ENCODE peak calls at places on chromosomes 2 and 18, in nine cellular contexts. W is cardiac fibroblast, M is GM06990, P is GM13976, G is activated B cell treated with CpG ODN at 0.5 μM for 24 hours, F is sigmoid colon, C is heart left ventricle, X is AG09309, B is ovary. J is an unnamed sample.

GRCh38 chr2:234483568-234484251 is 13.2 kb downstream of the ARL4C start:
- DNase-seq in W (no peak), M (peak), P (peak), G (peak), F (peak), C (no peak), X (no peak), B (no peak), J (peak)

GRCh38 chr18:51751901-51752300 is 554.4 kb upstream of the MEX3C start:
- DNase-seq in W (no peak), M (no peak), P (no peak), G (no peak), F (no peak), C (no peak), X (no peak), B (no peak), J (no peak)

GRCh38 chr2:122652670-122653069 is 897.2 kb downstream of the TSN start:
- DNase-seq in W (peak), M (no peak), P (no peak), G (no peak), F (no peak), C (no peak), X (no peak), B (no peak), J (no peak)

GRCh38 chr2:1192121-1192520 is 221.1 kb upstream of the TPO start:
- DNase-seq in W (no peak), M (no peak), P (no peak), G (no peak), F (no peak), C (no peak), X (no peak), B (no peak), J (no peak)

GRCh38 chr2:75523313-75524275 is 37.1 kb downstream of the EVA1A start:
- DNase-seq in W (peak), M (peak), P (peak), G (no peak), F (no peak), C (no peak), X (no peak), B (no peak), J (no peak)

GRCh38 chr2:171957061-171957460 is 34.8 kb downstream of the HAT1 start:
- DNase-seq in W (no peak), M (no peak), P (no peak), G (no peak), F (no peak), C (no peak), X (peak), B (no peak), J (no peak)

GRCh38 chr2:120959426-120959825 is 223.8 kb downstream of the GLI2 start:
- DNase-seq in W (no peak), M (no peak), P (no peak), G (no peak), F (peak), C (peak), X (no peak), B (peak), J (no peak)

GRCh38 chr2:152716805-152717241 is 438 bp downstream of the PRPF40A start:
- DNase-seq in W (peak), M (no peak), P (no peak), G (no peak), F (no peak), C (peak), X (no peak), B (peak), J (no peak)

GRCh38 chr18:65606551-65607130 is 144.2 kb upstream of the CDH7 start:
- DNase-seq in W (no peak), M (no peak), P (no peak), G (no peak), F (no peak), C (no peak), X (no peak), B (no peak), J (no peak)

GRCh38 chr18:22427797-22428549 is 10.3 kb upstream of the CTAGE1 start:
- DNase-seq in W (no peak), M (no peak), P (no peak), G (no peak), F (no peak), C (no peak), X (no peak), B (no peak), J (no peak)

GRCh38 chr2:231000211-231000904 is 4.4 kb downstream of the SPATA3 start:
- DNase-seq in W (no peak), M (no peak), P (no peak), G (no peak), F (peak), C (no peak), X (no peak), B (no peak), J (no peak)

GRCh38 chr2:183541766-183542165 is 417.5 kb downstream of the NUP35 start:
- DNase-seq in W (peak), M (no peak), P (no peak), G (no peak), F (no peak), C (no peak), X (no peak), B (no peak), J (no peak)

GRCh38 chr2:121532894-121533293 is 2.2 kb downstream of the RNU4ATAC start:
- DNase-seq in W (no peak), M (no peak), P (no peak), G (no peak), F (no peak), C (no peak), X (no peak), B (no peak), J (no peak)

GRCh38 chr2:1910562-1911256 is 166.4 kb upstream of the PXDN start:
- DNase-seq in W (peak), M (no peak), P (no peak), G (no peak), F (no peak), C (no peak), X (no peak), B (no peak), J (no peak)

GRCh38 chr2:43519711-43520221 is 76.1 kb downstream of the THADA start:
- DNase-seq in W (peak), M (no peak), P (no peak), G (no peak), F (no peak), C (no peak), X (peak), B (no peak), J (no peak)

GRCh38 chr2:67503066-67503795 is 106.1 kb downstream of the ETAA1 start:
- DNase-seq in W (peak), M (no peak), P (no peak), G (no peak), F (no peak), C (no peak), X (peak), B (peak), J (no peak)

GRCh38 chr2:1599301-1600085 is 144.8 kb downstream of the PXDN start:
- DNase-seq in W (no peak), M (no peak), P (no peak), G (no peak), F (no peak), C (no peak), X (no peak), B (no peak), J (peak)

GRCh38 chr2:111624401-111625156 is 259.4 kb downstream of the ANAPC1 start:
- DNase-seq in W (peak), M (no peak), P (no peak), G (no peak), F (no peak), C (no peak), X (peak), B (no peak), J (no peak)

GRCh38 chr18:74457743-74458465 is 796 bp upstream of the DIPK1C start:
- DNase-seq in W (no peak), M (no peak), P (no peak), G (no peak), F (no peak), C (peak), X (no peak), B (no peak), J (no peak)

GRCh38 chr18:74460825-74461224 is 3.7 kb upstream of the DIPK1C start:
- DNase-seq in W (no peak), M (no peak), P (no peak), G (no peak), F (no peak), C (no peak), X (no peak), B (no peak), J (peak)

GRCh38 chr18:74457043-74457742 is at the start of gene DIPK1C:
- DNase-seq in W (no peak), M (no peak), P (no peak), G (no peak), F (no peak), C (peak), X (no peak), B (no peak), J (no peak)

GRCh38 chr18:74456409-74457042 is 582 bp downstream of the DIPK1C start:
- DNase-seq in W (no peak), M (no peak), P (no peak), G (no peak), F (no peak), C (no peak), X (no peak), B (no peak), J (peak)

GRCh38 chr18:74459877-74460276 is 2.8 kb upstream of the DIPK1C start:
- DNase-seq in W (no peak), M (no peak), P (no peak), G (no peak), F (no peak), C (peak), X (no peak), B (no peak), J (no peak)
- TF ChIP-seq CTCF in W (peak), M (no peak), P (no peak), G (no peak), F (no peak), C (peak), X (peak), B (no peak), J (no peak)

GRCh38 chr18:7174359-7175107 is 56.4 kb upstream of the LRRC30 start:
- DNase-seq in W (peak), M (no peak), P (no peak), G (no peak), F (no peak), C (no peak), X (no peak), B (no peak), J (no peak)
- TF ChIP-seq CTCF in W (no peak), M (no peak), P (no peak), G (no peak), F (no peak), C (no peak), X (peak), B (no peak), J (no peak)

DNA sequence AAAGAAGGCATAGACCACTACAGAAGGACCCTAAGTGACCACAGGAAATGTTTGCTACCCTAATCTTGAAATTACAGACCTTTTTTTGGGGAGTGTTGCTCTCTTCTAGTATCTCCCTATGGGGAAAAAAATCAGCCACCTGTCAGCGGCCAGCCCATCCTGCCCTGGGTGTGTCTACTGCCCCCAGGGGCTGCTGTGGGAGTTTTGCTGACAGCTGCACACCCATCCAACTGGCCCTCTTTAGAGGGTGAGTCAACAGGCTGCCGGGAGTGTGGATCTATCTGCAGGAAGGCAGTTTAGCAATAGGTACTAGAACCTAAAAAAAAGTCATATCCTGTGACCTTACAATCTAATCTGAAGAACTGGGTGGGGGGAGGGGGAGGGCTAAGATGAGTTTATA is 796 bp upstream of the DYSF start:
- DNase-seq in W (peak), M (no peak), P (no peak), G (no peak), F (no peak), C (peak), X (no peak), B (no peak), J (peak)
- TF ChIP-seq CTCF in W (peak), M (peak), P (no peak), G (no peak), F (no peak), C (no peak), X (no peak), B (no peak), J (no peak)

DNA sequence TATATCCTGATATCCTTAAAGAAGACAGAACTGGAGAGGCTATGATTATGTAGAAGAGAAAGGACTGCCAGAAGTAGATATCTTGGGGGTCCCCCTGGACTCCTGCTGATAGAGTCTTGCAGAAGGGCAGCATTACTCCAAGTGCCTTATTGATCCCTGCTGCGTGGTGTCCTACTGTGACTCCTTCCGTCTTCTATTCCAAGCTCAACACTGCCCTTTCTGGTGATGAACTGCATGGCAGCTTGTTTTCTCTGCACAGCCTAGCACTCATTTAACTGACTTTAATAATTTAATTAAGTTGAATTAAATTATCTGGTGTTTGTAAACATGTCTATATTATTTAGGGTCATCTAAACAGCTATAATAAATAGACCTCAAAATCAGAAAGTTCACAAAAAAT is 194.1 kb upstream of the DSEL start:
- DNase-seq in W (no peak), M (no peak), P (no peak), G (no peak), F (no peak), C (no peak), X (no peak), B (no peak), J (no peak)
- TF ChIP-seq CTCF in W (no peak), M (peak), P (peak), G (no peak), F (no peak), C (no peak), X (no peak), B (no peak), J (no peak)

GRCh38 chr2:149577269-149577668 is 10.3 kb downstream of the MMADHC start:
- DNase-seq in W (no peak), M (no peak), P (no peak), G (no peak), F (no peak), C (no peak), X (no peak), B (no peak), J (no peak)

GRCh38 chr2:149572102-149572953 is 15.2 kb downstream of the MMADHC start:
- DNase-seq in W (no peak), M (no peak), P (no peak), G (no peak), F (no peak), C (no peak), X (no peak), B (no peak), J (no peak)

GRCh38 chr2:149575742-149576141 is 11.8 kb downstream of the MMADHC start:
- DNase-seq in W (no peak), M (no peak), P (no peak), G (no peak), F (no peak), C (no peak), X (no peak), B (no peak), J (no peak)

GRCh38 chr2:149575277-149575676 is 12.3 kb downstream of the MMADHC start:
- DNase-seq in W (no peak), M (no peak), P (no peak), G (no peak), F (no peak), C (no peak), X (no peak), B (no peak), J (no peak)

GRCh38 chr2:149573760-149574159 is 13.8 kb downstream of the MMADHC start:
- DNase-seq in W (peak), M (no peak), P (no peak), G (no peak), F (no peak), C (no peak), X (no peak), B (no peak), J (no peak)
- TF ChIP-seq CTCF in W (no peak), M (peak), P (no peak), G (no peak), F (no peak), C (no peak), X (peak), B (no peak), J (peak)

DNA sequence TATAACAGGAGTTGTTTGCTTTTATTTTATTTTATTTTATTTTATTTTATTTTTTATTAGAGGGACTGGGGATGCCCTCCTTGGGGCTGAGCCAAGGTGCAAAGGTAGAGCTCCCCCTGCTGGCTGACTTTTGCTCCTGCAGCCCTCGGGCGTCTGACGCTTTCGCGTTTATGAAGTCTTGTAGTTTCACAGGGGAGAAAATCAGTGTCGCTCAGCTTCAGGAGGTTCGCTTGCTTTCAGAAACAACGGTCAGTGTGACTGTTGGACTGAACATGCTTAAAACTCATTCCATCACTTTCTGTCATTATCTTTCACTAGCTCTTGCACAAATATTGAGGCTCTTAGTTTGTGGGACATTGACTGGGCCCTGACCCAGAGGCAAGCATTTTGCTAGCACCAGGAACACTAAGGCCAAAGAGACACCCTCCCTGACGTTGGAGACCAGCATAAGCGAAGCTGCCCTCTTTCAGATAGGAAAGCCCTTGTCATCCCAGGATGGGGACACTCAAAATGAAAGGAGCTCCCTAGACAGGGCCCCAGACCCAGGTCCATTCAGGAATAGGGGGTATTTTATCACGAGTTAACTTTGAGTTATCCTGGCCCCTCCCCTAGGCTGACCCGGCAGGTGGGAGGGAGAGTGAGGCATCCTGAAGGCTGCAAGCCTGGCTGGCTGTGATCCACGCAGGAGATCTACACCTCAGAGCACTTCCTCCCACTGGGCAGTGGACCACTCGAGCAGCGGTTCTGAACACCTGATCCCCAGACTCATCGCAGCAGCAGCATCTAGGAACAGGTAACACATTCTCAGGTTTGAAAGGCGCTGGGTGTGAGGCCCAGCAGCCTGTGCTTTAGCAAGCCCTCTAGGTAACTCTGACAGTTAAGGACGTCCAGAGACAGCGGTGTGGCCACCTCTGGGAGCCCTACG is 34.4 kb downstream of the LGALSL start:
- DNase-seq in W (peak), M (peak), P (peak), G (peak), F (peak), C (peak), X (no peak), B (peak), J (peak)
- TF ChIP-seq CTCF in W (peak), M (peak), P (peak), G (peak), F (peak), C (peak), X (peak), B (peak), J (peak)

GRCh38 chr18:41395695-41396094 is 559.3 kb upstream of the PIK3C3 start:
- DNase-seq in W (peak), M (no peak), P (no peak), G (no peak), F (no peak), C (no peak), X (no peak), B (no peak), J (no peak)

GRCh38 chr18:41389936-41390667 is 564.9 kb upstream of the PIK3C3 start:
- DNase-seq in W (no peak), M (no peak), P (no peak), G (no peak), F (no peak), C (no peak), X (no peak), B (no peak), J (no peak)

GRCh38 chr18:41396211-41396610 is 558.8 kb upstream of the PIK3C3 start:
- DNase-seq in W (no peak), M (no peak), P (no peak), G (no peak), F (no peak), C (no peak), X (no peak), B (no peak), J (no peak)

GRCh38 chr18:41396861-41397260 is 558.2 kb upstream of the PIK3C3 start:
- DNase-seq in W (no peak), M (no peak), P (no peak), G (no peak), F (no peak), C (no peak), X (no peak), B (no peak), J (no peak)

DNA sequence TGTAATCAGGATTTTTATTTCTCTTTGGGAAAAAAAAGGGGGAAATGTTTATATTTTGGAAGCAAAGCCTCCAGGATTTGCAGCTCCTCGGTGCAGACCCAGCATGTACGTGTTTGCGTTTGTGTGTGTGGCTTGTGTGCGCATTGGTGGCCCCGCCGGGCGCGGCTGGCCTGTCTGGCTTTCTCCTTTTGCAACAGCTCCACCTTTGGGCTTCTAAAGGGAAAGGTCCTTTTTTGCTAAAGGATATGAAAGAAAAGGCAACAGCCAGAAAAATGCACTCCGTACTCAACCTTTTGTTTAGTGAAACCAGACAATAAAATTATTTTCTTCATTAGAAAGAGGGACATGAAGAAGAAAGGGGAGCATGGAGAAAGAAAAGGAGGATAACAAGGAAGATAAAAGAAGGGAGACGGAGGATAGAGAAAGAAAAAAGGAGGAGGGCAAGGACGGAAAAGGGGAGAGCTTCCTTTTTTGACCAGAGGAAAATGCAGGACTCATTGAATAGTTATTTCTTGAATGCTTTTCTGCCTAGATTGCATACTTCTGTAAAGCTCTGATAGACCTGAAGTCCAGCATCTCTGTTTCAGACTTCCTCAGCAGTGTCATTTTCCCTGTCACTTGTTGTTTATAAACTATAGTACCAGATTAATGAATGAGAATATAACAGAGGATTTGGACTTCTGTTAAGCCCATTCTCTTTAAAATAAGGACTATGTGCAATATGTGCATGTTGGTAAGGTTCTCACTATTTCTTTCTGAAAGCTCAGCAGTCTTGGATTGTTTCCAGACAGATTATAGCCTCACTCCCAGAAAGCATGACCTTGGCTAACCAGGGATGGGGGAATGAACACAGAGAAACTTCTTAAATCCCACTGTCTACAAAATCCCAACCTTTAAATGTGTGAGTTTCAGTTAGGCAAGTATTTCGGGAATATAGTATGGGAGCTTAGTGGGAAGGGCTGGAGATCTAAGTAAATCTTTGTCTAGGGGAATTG is 563.1 kb upstream of the PIK3C3 start:
- DNase-seq in W (peak), M (peak), P (peak), G (no peak), F (no peak), C (peak), X (no peak), B (no peak), J (no peak)
- TF ChIP-seq CTCF in W (peak), M (peak), P (peak), G (no peak), F (peak), C (peak), X (peak), B (no peak), J (no peak)

GRCh38 chr2:203900298-203900697 is 32.7 kb downstream of the CTLA4 start:
- DNase-seq in W (no peak), M (no peak), P (no peak), G (no peak), F (no peak), C (no peak), X (no peak), B (no peak), J (no peak)

GRCh38 chr2:203894262-203894661 is 26.7 kb downstream of the CTLA4 start:
- DNase-seq in W (no peak), M (no peak), P (no peak), G (no peak), F (no peak), C (no peak), X (no peak), B (no peak), J (no peak)

GRCh38 chr2:203897544-203897943 is 30.0 kb downstream of the CTLA4 start:
- DNase-seq in W (no peak), M (no peak), P (no peak), G (no peak), F (no peak), C (no peak), X (no peak), B (no peak), J (no peak)

GRCh38 chr2:203893823-203894222 is 26.3 kb downstream of the CTLA4 start:
- DNase-seq in W (no peak), M (no peak), P (no peak), G (no peak), F (peak), C (no peak), X (no peak), B (no peak), J (no peak)

GRCh38 chr2:203898697-203899096 is 31.1 kb downstream of the CTLA4 start:
- DNase-seq in W (no peak), M (no peak), P (no peak), G (no peak), F (no peak), C (no peak), X (no peak), B (no peak), J (no peak)
- TF ChIP-seq CTCF in W (no peak), M (no peak), P (no peak), G (no peak), F (no peak), C (no peak), X (no peak), B (no peak), J (no peak)

J was measured in CD14-positive monocyte.